ENCODE peak calls at places on chromosomes 16 and 17, in ten cellular contexts. Z is body of pancreas, X is gastrocnemius medialis, J is HepG2, T is A549, C is HCT116, D is upper lobe of left lung, K is heart left ventricle, Y is right lobe of liver, V is K562. H is an unnamed sample.
A peak's percentile ranks its signal among the peaks of the same experiment; 100 is the strongest.

GRCh38 chr16:317583-317982 is 34.6 kb downstream of the PDIA2 start:
- ATAC-seq in Z (no peak), X (no peak), J (no peak), T (no peak), C (no peak), D (no peak), K (no peak), Y (no peak), V (no peak), H (no peak)

GRCh38 chr17:32519769-32520701 is 33.2 kb downstream of the CDK5R1 start:
- ATAC-seq in Z (no peak), X (no peak), J (peak; percentile 89), T (no peak), C (no peak), D (peak; percentile 27), K (peak; percentile 31), Y (peak; percentile 70), V (no peak), H (no peak)

GRCh38 chr17:3918372-3919122 is 2.3 kb upstream of the P2RX1 start:
- ATAC-seq in Z (no peak), X (no peak), J (no peak), T (peak; percentile 17), C (peak; percentile 24), D (no peak), K (peak; percentile 30), Y (no peak), V (peak; percentile 5), H (no peak)

GRCh38 chr16:84595052-84595481 is 22.8 kb downstream of the COTL1 start:
- ATAC-seq in Z (peak; percentile 70), X (no peak), J (no peak), T (no peak), C (no peak), D (no peak), K (no peak), Y (no peak), V (no peak), H (no peak)

GRCh38 chr17:48416971-48417370 is 13.0 kb downstream of the SKAP1 start:
- ATAC-seq in Z (no peak), X (no peak), J (no peak), T (no peak), C (no peak), D (no peak), K (no peak), Y (no peak), V (no peak), H (no peak)

GRCh38 chr17:57530508-57530907 is 214.6 kb downstream of the CCDC182 start:
- ATAC-seq in Z (no peak), X (no peak), J (no peak), T (no peak), C (no peak), D (no peak), K (no peak), Y (no peak), V (no peak), H (no peak)

GRCh38 chr16:50024684-50025543 is at the start of gene CNEP1R1:
- ATAC-seq in Z (peak; percentile 100), X (peak; percentile 100), J (peak; percentile 97), T (peak; percentile 99), C (peak; percentile 91), D (peak; percentile 100), K (peak; percentile 100), Y (peak; percentile 100), V (peak; percentile 98), H (peak; percentile 100)

GRCh38 chr17:37698132-37698615 is 46.7 kb downstream of the HNF1B start:
- ATAC-seq in Z (peak; percentile 59), X (no peak), J (peak; percentile 89), T (peak; percentile 7), C (no peak), D (no peak), K (no peak), Y (no peak), V (no peak), H (no peak)

GRCh38 chr17:41065829-41066624 is at the start of gene KRTAP2-4:
- ATAC-seq in Z (no peak), X (no peak), J (no peak), T (peak; percentile 38), C (peak; percentile 79), D (no peak), K (no peak), Y (no peak), V (peak; percentile 76), H (no peak)

GRCh38 chr17:32523827-32524552 is 37.2 kb downstream of the CDK5R1 start:
- ATAC-seq in Z (no peak), X (no peak), J (no peak), T (no peak), C (no peak), D (no peak), K (no peak), Y (no peak), V (no peak), H (no peak)

GRCh38 chr16:29007865-29008593 is 23.2 kb downstream of the LAT start:
- ATAC-seq in Z (no peak), X (no peak), J (no peak), T (no peak), C (no peak), D (peak; percentile 17), K (no peak), Y (no peak), V (peak; percentile 36), H (no peak)

GRCh38 chr17:47948706-47949196 is 7.4 kb downstream of the PNPO start:
- ATAC-seq in Z (peak; percentile 33), X (peak; percentile 83), J (peak; percentile 75), T (peak; percentile 72), C (peak; percentile 48), D (no peak), K (peak; percentile 10), Y (peak; percentile 76), V (peak; percentile 10), H (no peak)

GRCh38 chr16:29318037-29318436 is 88.5 kb downstream of the NPIPB11 start:
- ATAC-seq in Z (no peak), X (no peak), J (no peak), T (peak; percentile 86), C (no peak), D (peak; percentile 60), K (no peak), Y (no peak), V (no peak), H (no peak)

GRCh38 chr17:8965394-8966168 is at the start of gene PIK3R5:
- ATAC-seq in Z (peak; percentile 83), X (no peak), J (no peak), T (no peak), C (peak; percentile 85), D (peak; percentile 92), K (peak; percentile 80), Y (peak; percentile 75), V (peak; percentile 94), H (peak; percentile 46)
- TF ChIP-seq POLR2A in Z (no peak), X (no peak), J (no peak), T (no peak), C (no peak), D (no peak), K (no peak), Y (peak; percentile 35), V (no peak), H (no peak)

DNA sequence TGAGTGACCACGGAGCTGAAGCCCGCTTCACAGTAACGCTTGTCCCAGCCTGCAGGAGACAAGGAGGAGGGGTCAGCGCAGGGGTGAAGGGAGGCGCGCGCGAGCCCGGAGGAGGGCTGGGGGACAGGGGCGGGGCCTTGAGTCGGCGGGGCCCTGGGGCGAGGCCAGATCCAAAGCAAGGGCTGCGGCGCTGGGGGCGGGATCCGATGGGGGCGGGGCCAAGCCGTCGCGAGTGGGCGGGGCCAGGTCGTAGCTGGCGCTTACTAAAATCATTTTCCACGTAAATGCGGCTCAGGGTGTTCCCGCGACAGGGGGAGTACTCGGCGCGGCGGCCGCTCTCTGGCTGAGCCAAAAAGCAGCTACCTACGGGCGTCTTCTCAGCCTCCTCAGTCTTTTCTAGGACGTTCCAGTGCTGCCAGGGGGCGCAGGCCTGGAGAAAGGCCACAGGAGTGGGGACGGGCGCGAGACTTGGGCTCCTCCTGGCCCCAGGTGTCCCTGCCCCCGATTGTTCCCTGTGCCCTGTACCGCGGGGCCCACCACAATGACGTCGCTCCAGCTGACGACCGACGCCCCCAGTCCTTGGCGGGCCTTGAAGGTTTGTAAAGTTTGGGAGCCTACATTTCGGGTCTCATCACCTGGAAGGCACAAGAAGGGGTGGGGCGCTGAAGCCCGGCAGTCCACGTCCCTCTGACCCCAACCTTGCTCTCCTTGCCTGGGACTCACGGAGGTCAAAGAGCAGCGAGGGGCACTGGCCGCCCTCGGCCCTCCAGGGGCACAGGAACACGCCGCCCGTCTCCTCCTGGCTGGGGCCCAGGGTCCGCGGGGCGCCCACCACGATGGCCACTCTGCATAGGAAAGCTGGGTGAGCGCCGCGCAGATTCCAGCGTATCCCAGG is 3.9 kb downstream of the ITGA2B start:
- ATAC-seq in Z (peak; percentile 88), X (peak; percentile 53), J (peak; percentile 73), T (peak; percentile 91), C (peak; percentile 94), D (peak; percentile 95), K (peak; percentile 90), Y (peak; percentile 88), V (peak; percentile 91), H (peak; percentile 94)
- TF ChIP-seq POLR2A in Z (peak; percentile 54), X (peak; percentile 31), J (peak; percentile 48), T (peak; percentile 31), C (no peak), D (no peak), K (no peak), Y (no peak), V (peak; percentile 81), H (no peak)

DNA sequence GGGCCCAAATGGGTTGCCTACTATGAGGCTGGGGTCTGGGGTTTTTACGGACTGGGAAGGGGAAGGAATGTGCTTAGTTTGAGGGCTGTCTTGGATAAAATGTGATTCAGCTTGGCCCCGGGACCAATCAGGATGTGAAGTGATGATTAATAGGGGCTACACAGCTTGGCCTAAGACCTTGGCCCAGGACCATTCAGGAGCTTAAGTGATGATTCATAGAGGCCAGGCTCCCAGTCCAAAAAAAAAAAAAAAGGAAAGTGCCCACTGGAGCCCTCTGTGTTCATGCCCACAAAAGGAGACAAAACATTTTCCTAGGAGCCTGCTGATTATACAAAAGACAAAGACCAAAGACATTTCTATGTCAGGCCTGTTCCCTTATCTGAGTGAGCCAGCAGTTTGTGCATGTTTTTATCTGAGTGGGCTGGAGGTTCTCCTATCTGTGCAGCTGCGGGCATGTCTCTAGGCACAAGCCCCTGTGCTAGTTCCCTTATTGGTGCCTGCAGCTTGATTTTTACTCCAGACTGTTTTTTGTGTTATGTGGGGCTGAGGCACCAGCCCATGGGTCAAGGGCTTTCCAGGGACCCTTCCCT is 898.2 kb upstream of the GOT2 start:
- ATAC-seq in Z (no peak), X (no peak), J (no peak), T (peak; percentile 83), C (no peak), D (no peak), K (no peak), Y (no peak), V (no peak), H (no peak)
- TF ChIP-seq POLR2A in Z (no peak), X (no peak), J (no peak), T (no peak), C (no peak), D (no peak), K (no peak), Y (no peak), V (no peak), H (no peak)

DNA sequence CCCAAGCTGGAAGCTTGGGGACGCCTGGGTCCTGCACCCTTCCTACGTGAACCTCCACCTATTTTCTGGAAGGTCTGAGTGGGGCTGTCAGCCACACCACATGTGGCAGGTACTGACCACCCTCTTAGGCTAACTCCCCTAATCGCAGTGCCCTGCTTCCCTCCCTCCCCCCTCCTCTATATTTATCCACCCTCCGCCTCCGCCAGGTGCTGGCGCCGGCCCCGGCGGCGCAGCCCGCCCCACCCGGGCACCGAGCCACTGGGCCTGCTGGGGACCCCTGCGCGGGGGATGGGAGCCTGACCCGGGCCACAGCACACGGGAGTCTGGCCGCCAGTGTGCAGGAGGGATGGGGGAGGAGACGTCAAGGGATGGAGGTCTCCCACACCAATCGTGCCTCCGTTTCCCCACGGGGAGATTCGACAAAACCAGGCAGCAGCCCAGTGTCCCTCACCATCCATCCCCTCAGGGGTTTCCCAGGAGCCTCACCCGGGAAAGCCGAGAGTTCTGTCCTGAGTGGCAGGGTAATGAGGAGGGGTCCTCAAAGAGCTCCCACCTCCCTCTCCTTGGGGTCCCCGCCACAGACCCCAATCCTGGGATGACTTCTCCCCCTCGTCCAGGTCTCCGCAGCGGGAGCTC is 1.3 kb downstream of the PLEKHH3 start:
- ATAC-seq in Z (peak; percentile 8), X (no peak), J (no peak), T (no peak), C (no peak), D (no peak), K (peak; percentile 7), Y (no peak), V (no peak), H (no peak)
- TF ChIP-seq POLR2A in Z (no peak), X (peak; percentile 7), J (no peak), T (no peak), C (no peak), D (no peak), K (no peak), Y (no peak), V (no peak), H (no peak)